ENCODE peak calls at places on chromosomes 6 and 20, in four cellular contexts. Y is HL-60, B is GM12878, T is K562. P is an unnamed sample.

GRCh38 chr6:110015206-110015605 is 37.1 kb downstream of the GPR6 start:
- DNase-seq in Y (no peak), B (no peak), T (no peak), P (no peak)

GRCh38 chr20:40336530-40336929 is 352.5 kb downstream of the MAFB start:
- DNase-seq in Y (no peak), B (no peak), T (no peak), P (no peak)

GRCh38 chr6:92762414-92763374 is 656.7 kb downstream of the EPHA7 start:
- DNase-seq in Y (no peak), B (no peak), T (no peak), P (no peak)

GRCh38 chr6:154411076-154411475 is 54.5 kb upstream of the IPCEF1 start:
- DNase-seq in Y (no peak), B (no peak), T (no peak), P (no peak)

GRCh38 chr6:3247255-3248146 is 11.2 kb upstream of the PSMG4 start:
- DNase-seq in Y (no peak), B (no peak), T (peak; percentile 83), P (no peak)

GRCh38 chr6:148272084-148272483 is 70.6 kb upstream of the SASH1 start:
- DNase-seq in Y (no peak), B (no peak), T (no peak), P (no peak)

GRCh38 chr6:134238960-134239795 is 78.7 kb downstream of the SGK1 start:
- DNase-seq in Y (no peak), B (no peak), T (no peak), P (no peak)

GRCh38 chr6:125258651-125259353 is 43.0 kb downstream of the HDDC2 start:
- DNase-seq in Y (no peak), B (peak; percentile 16), T (no peak), P (no peak)

GRCh38 chr6:45586216-45587171 is 208.8 kb upstream of the SUPT3H start:
- DNase-seq in Y (no peak), B (no peak), T (no peak), P (no peak)

GRCh38 chr6:11423072-11423471 is 114.5 kb upstream of the TMEM170B start:
- DNase-seq in Y (no peak), B (no peak), T (no peak), P (no peak)

GRCh38 chr6:136113736-136114173 is 136.4 kb downstream of the MTFR2 start:
- DNase-seq in Y (no peak), B (no peak), T (no peak), P (no peak)

GRCh38 chr6:109406196-109406595 is 23.9 kb upstream of the CD164 start:
- DNase-seq in Y (peak; percentile 33), B (no peak), T (no peak), P (no peak)

GRCh38 chr6:25576920-25577319 is 75.1 kb upstream of the SCGN start:
- DNase-seq in Y (no peak), B (no peak), T (no peak), P (no peak)

GRCh38 chr6:42137192-42137753 is 5.1 kb downstream of the C6orf132 start:
- DNase-seq in Y (no peak), B (no peak), T (no peak), P (no peak)

GRCh38 chr20:42907730-42908129 is 282.0 kb downstream of the PTPRT start:
- DNase-seq in Y (no peak), B (no peak), T (no peak), P (no peak)

GRCh38 chr20:17647391-17648305 is 34.4 kb downstream of the RRBP1 start:
- DNase-seq in Y (no peak), B (no peak), T (no peak), P (no peak)

GRCh38 chr6:38508894-38509293 is 130.8 kb downstream of the BTBD9 start:
- DNase-seq in Y (peak; percentile 13), B (no peak), T (no peak), P (no peak)

GRCh38 chr20:50379049-50379990 is 130.9 kb upstream of the PTPN1 start:
- DNase-seq in Y (peak; percentile 67), B (no peak), T (no peak), P (no peak)

GRCh38 chr20:24768226-24768625 is 180.8 kb upstream of the CST7 start:
- DNase-seq in Y (no peak), B (no peak), T (no peak), P (no peak)

GRCh38 chr20:24590193-24590982 is 121.0 kb downstream of the SYNDIG1 start:
- DNase-seq in Y (no peak), B (no peak), T (no peak), P (no peak)

GRCh38 chr20:56720620-56721213 is 91.6 kb downstream of the TFAP2C start:
- DNase-seq in Y (no peak), B (no peak), T (no peak), P (no peak)

GRCh38 chr6:158698876-158699440 is 49.1 kb downstream of the SYTL3 start:
- DNase-seq in Y (no peak), B (no peak), T (no peak), P (no peak)

GRCh38 chr6:4941782-4942672 is 61.8 kb downstream of the RPP40 start:
- DNase-seq in Y (peak; percentile 59), B (peak; percentile 27), T (peak; percentile 82), P (no peak)

GRCh38 chr20:270517-270916 is 13.0 kb downstream of the DEFB132 start:
- DNase-seq in Y (no peak), B (no peak), T (no peak), P (no peak)

GRCh38 chr20:18164356-18164755 is 26.7 kb downstream of the KAT14 start:
- DNase-seq in Y (no peak), B (no peak), T (no peak), P (no peak)

GRCh38 chr6:160069050-160069454 is 52.6 kb upstream of the SLC22A1 start:
- DNase-seq in Y (peak; percentile 11), B (peak; percentile 64), T (no peak), P (peak; percentile 57)

GRCh38 chr6:36805917-36806316 is 33.3 kb downstream of the CPNE5 start:
- DNase-seq in Y (no peak), B (no peak), T (peak; percentile 37), P (no peak)

GRCh38 chr20:38842558-38842981 is 37.1 kb downstream of the PPP1R16B start:
- DNase-seq in Y (no peak), B (peak; percentile 91), T (no peak), P (peak; percentile 61)

DNA sequence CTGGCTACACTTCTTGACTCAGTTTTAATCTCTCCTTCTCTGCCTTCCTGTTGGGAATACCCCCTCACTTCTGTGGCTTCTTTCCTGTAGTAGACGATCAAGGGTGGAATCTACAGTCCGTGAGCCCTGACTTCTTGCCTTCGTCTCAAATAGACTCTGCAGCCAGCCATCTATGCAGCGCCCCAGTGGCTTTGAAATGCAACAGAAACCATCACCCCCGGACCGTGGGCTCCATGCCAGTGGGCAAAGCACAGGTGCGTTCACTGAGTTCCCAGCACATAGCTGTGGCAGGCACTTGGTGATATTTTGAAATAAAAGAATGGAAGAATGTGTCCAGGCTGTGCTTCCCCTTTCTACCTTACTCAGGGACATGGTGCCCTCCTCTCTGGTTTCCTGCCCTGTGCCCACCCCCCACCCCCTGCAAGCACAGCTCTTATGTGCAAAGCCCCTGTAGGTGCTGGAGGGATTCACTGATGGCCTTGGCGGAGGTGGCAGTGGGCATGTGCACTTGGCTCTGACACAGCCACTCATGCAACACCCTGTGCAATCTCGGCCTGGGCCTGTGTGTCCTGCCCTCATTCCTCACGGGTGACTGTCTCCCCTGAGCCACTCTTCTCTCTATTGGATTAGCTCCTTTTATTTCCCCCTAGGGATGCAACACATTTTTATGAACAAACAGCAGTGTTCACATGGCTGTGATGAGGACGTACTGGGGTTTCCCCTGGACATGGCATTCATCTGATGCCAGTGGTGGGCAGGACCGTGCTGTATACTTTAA is 5.5 kb upstream of the CDSN start:
- DNase-seq in Y (no peak), B (no peak), T (no peak), P (no peak)
- TF ChIP-seq SPI1 in Y (no peak), B (no peak), T (no peak), P (no peak)

GRCh38 chr20:20014659-20015058 is 2.5 kb upstream of the NAA20 start:
- DNase-seq in Y (no peak), B (no peak), T (no peak), P (no peak)
- TF ChIP-seq POLR2AphosphoS5 in Y (no peak), B (no peak), T (no peak), P (no peak)

GRCh38 chr6:119119989-119120388 is 41.5 kb upstream of the FAM184A start:
- DNase-seq in Y (peak; percentile 74), B (no peak), T (no peak), P (no peak)

GRCh38 chr6:119124079-119124824 is 45.8 kb upstream of the FAM184A start:
- DNase-seq in Y (no peak), B (no peak), T (no peak), P (no peak)

GRCh38 chr6:119116712-119117281 is 38.3 kb upstream of the FAM184A start:
- DNase-seq in Y (no peak), B (no peak), T (peak; percentile 27), P (no peak)

GRCh38 chr6:119126140-119126539 is 47.7 kb upstream of the FAM184A start:
- DNase-seq in Y (no peak), B (no peak), T (no peak), P (no peak)

DNA sequence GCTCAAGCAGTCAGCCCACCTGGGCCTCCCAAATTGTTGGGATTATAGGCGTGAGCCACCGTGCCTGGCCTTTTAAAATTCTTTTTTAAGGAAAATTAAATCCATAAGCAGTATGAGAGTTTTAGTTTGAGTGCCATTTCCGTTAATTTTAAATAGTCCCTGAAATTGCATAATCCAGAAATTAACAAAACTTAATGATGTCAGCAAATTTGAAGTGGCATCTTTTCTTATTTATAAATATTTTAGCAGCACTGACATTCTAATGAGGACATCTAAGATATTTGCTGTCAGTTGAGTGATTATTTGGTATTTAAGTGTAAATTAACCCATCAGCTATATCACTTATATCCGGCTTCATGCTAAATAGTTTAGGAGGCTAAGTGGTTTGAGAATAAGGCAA is 42.9 kb upstream of the FAM184A start:
- DNase-seq in Y (no peak), B (no peak), T (no peak), P (no peak)
- TF ChIP-seq SPI1 in Y (no peak), B (no peak), T (no peak), P (no peak)

DNA sequence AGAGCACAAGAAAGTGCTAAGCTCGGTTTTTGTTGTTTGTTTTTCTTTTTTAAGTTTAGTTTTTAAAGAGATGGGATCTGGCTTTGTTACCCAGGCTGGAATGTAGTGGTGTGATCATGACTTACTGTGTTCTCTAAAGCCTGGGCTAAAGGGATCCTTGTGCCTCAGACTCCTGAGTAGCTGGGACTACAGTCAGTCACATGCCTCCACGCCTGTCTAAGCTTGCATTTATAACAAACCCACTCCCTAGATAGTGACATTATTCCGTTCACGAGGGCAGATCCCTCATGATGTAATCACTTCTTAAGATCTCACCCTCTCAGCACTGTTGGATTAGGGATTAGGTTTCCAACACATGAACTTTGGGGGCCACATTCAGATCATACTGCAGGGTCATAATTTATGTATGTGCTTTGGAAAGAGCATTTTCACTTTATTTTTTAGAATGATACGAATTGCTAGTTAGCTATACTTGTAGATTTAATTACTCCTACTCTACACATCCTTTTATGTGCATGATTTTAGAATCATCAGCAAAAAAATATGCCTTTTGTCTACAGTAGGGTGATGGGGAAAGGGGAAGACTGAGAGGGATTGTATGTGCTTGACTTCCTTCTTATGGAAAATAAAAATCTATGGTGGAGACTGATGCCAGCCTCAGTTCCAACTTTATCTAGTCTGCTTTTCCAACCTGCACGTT is 167.8 kb downstream of the JARID2 start:
- DNase-seq in Y (no peak), B (no peak), T (no peak), P (no peak)
- TF ChIP-seq POLR2AphosphoS5 in Y (no peak), B (no peak), T (no peak), P (no peak)

GRCh38 chr20:10306440-10307358 is 88.1 kb downstream of the SNAP25 start:
- DNase-seq in Y (no peak), B (no peak), T (no peak), P (no peak)
- TF ChIP-seq SPI1 in Y (no peak), B (no peak), T (no peak), P (no peak)

GRCh38 chr20:11045412-11046175 is 371.8 kb upstream of the JAG1 start:
- DNase-seq in Y (no peak), B (no peak), T (no peak), P (no peak)
- TF ChIP-seq POLR2AphosphoS5 in Y (no peak), B (no peak), T (no peak), P (no peak)

GRCh38 chr6:74731204-74731603 is 474.6 kb downstream of the COL12A1 start:
- DNase-seq in Y (no peak), B (no peak), T (no peak), P (no peak)
- TF ChIP-seq SPI1 in Y (no peak), B (no peak), T (no peak), P (no peak)

P was measured in GM12891.